ENCODE peak calls at places on chromosomes 16 and 17, in ten cellular contexts. Y is NCI-H1105; U is endothelial cell; M is HT1080; T is HTR-8/SVneo; K is left lung; F is dermis microvascular lymphatic vessel endothelial cell; R is effector CD4-positive, alpha-beta T cell; A is stimulated activated CD4-positive, alpha-beta T cell treated with anti-CD3 and anti-CD28 coated beads, Interleukin-2, amount 100 ng/mL, for 48 hours; E is OCI-LY7. X is an unnamed sample.

GRCh38 chr17:55527520-55528118 is 16.4 kb upstream of the SMIM36 start:
- DNase-seq in Y (no peak), U (peak), M (peak), T (peak), K (no peak), F (peak), R (no peak), A (peak), E (peak), X (no peak)

GRCh38 chr17:17079761-17080160 is 37.5 kb downstream of the MPRIP start:
- DNase-seq in Y (no peak), U (no peak), M (no peak), T (no peak), K (peak), F (no peak), R (no peak), A (no peak), E (no peak), X (no peak)

GRCh38 chr17:40564195-40564882 is 933 bp downstream of the CCR7 start:
- DNase-seq in Y (no peak), U (no peak), M (no peak), T (no peak), K (no peak), F (no peak), R (peak), A (no peak), E (no peak), X (no peak)

GRCh38 chr17:74768069-74768762 is 7.9 kb downstream of the NAT9 start:
- DNase-seq in Y (no peak), U (no peak), M (peak), T (no peak), K (peak), F (no peak), R (no peak), A (no peak), E (no peak), X (no peak)

GRCh38 chr17:72425133-72425795 is 304.4 kb downstream of the SOX9 start:
- DNase-seq in Y (no peak), U (no peak), M (no peak), T (no peak), K (no peak), F (no peak), R (no peak), A (no peak), E (no peak), X (no peak)

GRCh38 chr16:69039333-69039941 is 66.0 kb upstream of the HAS3 start:
- DNase-seq in Y (no peak), U (no peak), M (peak), T (peak), K (no peak), F (peak), R (no peak), A (no peak), E (no peak), X (no peak)

GRCh38 chr16:78607022-78607421 is 507.6 kb downstream of the WWOX start:
- DNase-seq in Y (no peak), U (no peak), M (no peak), T (no peak), K (no peak), F (no peak), R (no peak), A (no peak), E (no peak), X (no peak)

GRCh38 chr17:64378890-64379354 is 11.7 kb downstream of the PECAM1 start:
- DNase-seq in Y (no peak), U (no peak), M (no peak), T (no peak), K (no peak), F (peak), R (no peak), A (no peak), E (no peak), X (no peak)

GRCh38 chr17:50977487-50978159 is 111.5 kb upstream of the TOB1 start:
- DNase-seq in Y (no peak), U (no peak), M (no peak), T (no peak), K (no peak), F (peak), R (no peak), A (no peak), E (no peak), X (no peak)

GRCh38 chr16:1005286-1005685 is 23.7 kb downstream of the SOX8 start:
- DNase-seq in Y (no peak), U (no peak), M (no peak), T (no peak), K (no peak), F (no peak), R (no peak), A (no peak), E (no peak), X (no peak)

GRCh38 chr17:17435323-17435722 is 41.5 kb upstream of the MED9 start:
- DNase-seq in Y (no peak), U (no peak), M (peak), T (peak), K (no peak), F (peak), R (no peak), A (no peak), E (no peak), X (no peak)

GRCh38 chr17:61757168-61757567 is 106.2 kb downstream of the BRIP1 start:
- DNase-seq in Y (peak), U (no peak), M (no peak), T (no peak), K (no peak), F (no peak), R (no peak), A (no peak), E (peak), X (no peak)

GRCh38 chr17:77535435-77535834 is 394.7 kb downstream of the SEC14L1 start:
- DNase-seq in Y (no peak), U (no peak), M (peak), T (peak), K (no peak), F (no peak), R (no peak), A (no peak), E (no peak), X (no peak)